ENCODE peak calls at places on chromosome 5, in eight cellular contexts. E is stomach, D is choroid plexus epithelial cell, C is cardiac muscle cell, X is AG04449, T is cardiac fibroblast, I is fibroblast of lung, V is WTC11. A is an unnamed sample.

GRCh38 chr5:38845555-38846378 is at the start of gene OSMR:
- DNase-seq in C (peak), D (peak), X (peak), V (peak), E (peak), I (peak), T (peak), A (peak)

GRCh38 chr5:64505769-64506566 is at the start of gene RGS7BP:
- DNase-seq in V (peak), X (no peak), I (peak), D (peak), E (peak), T (peak), C (peak), A (no peak)

GRCh38 chr5:130652178-130652577 is 512.9 kb downstream of the HINT1 start:
- DNase-seq in E (no peak), C (no peak), T (peak), D (peak), X (peak), I (peak), V (no peak), A (no peak)

GRCh38 chr5:115666023-115666422 is 40.2 kb upstream of the TMED7 start:
- DNase-seq in X (no peak), V (no peak), C (no peak), I (no peak), D (peak), T (no peak), E (no peak), A (no peak)

GRCh38 chr5:102241809-102242421 is 54.2 kb downstream of the SLCO4C1 start:
- DNase-seq in X (no peak), V (no peak), I (no peak), D (no peak), T (no peak), E (no peak), C (no peak), A (no peak)

GRCh38 chr5:78518365-78519197 is 130.0 kb downstream of the LHFPL2 start:
- DNase-seq in C (peak), D (peak), V (no peak), X (no peak), T (peak), E (peak), I (peak), A (no peak)

GRCh38 chr5:1801061-1801953 is at the start of gene NDUFS6:
- DNase-seq in V (peak), T (peak), I (peak), E (peak), X (no peak), C (peak), D (peak), A (peak)

GRCh38 chr5:158995694-158996173 is 104.0 kb downstream of the EBF1 start:
- DNase-seq in V (no peak), C (no peak), T (peak), I (no peak), D (peak), X (no peak), E (no peak), A (no peak)

GRCh38 chr5:140402258-140403074 is 833 bp downstream of the ANKHD1 start:
- DNase-seq in X (no peak), C (peak), I (peak), T (peak), D (peak), E (peak), V (peak), A (peak)

GRCh38 chr5:160083012-160083436 is 36.2 kb downstream of the PWWP2A start:
- DNase-seq in D (peak), C (no peak), E (no peak), V (no peak), X (peak), I (peak), T (peak), A (no peak)

GRCh38 chr5:154677921-154678320 is 77.3 kb upstream of the LARP1 start:
- DNase-seq in T (peak), E (no peak), I (peak), V (no peak), C (peak), X (no peak), D (peak), A (no peak)

GRCh38 chr5:74116266-74116665 is 490.3 kb downstream of the ARHGEF28 start:
- DNase-seq in C (no peak), D (peak), I (peak), V (no peak), T (no peak), E (no peak), X (no peak), A (no peak)

GRCh38 chr5:171418982-171419662 is at the start of gene FGF18:
- DNase-seq in C (peak), D (peak), T (peak), X (no peak), V (peak), E (peak), I (peak), A (peak)

GRCh38 chr5:115986358-115986757 is 24.1 kb downstream of the LVRN start:
- DNase-seq in D (peak), E (no peak), T (peak), I (peak), V (no peak), C (no peak), X (peak), A (no peak)

GRCh38 chr5:60410427-60410826 is 289.5 kb downstream of the DEPDC1B start:
- DNase-seq in E (no peak), D (peak), C (no peak), V (no peak), I (peak), T (no peak), X (no peak), A (no peak)

GRCh38 chr5:141603912-141604311 is 14.9 kb downstream of the DIAPH1 start:
- DNase-seq in X (no peak), T (no peak), I (no peak), C (no peak), D (no peak), E (no peak), V (peak), A (no peak)

GRCh38 chr5:159629158-159629557 is 287.1 kb upstream of the ADRA1B start:
- DNase-seq in X (no peak), C (no peak), E (no peak), I (no peak), T (no peak), D (no peak), V (no peak), A (no peak)

GRCh38 chr5:132387649-132388117 is 18.2 kb downstream of the SLC22A5 start:
- DNase-seq in D (peak), I (peak), C (peak), E (peak), T (peak), X (peak), V (no peak), A (peak)

GRCh38 chr5:128135286-128135685 is 51.7 kb downstream of the SLC12A2 start:
- DNase-seq in C (no peak), T (no peak), V (no peak), X (no peak), D (no peak), E (no peak), I (no peak), A (no peak)

GRCh38 chr5:18744441-18744840 is 1110.2 kb downstream of the TAF11L14 start:
- DNase-seq in X (no peak), T (no peak), D (no peak), E (no peak), V (no peak), I (no peak), C (no peak), A (no peak)

GRCh38 chr5:141398608-141399007 is 861 bp downstream of the PCDHGB5 start:
- DNase-seq in E (no peak), I (no peak), V (no peak), X (no peak), C (no peak), T (no peak), D (no peak), A (no peak)

GRCh38 chr5:97839338-97840081 is 656.5 kb upstream of the RIOK2 start:
- DNase-seq in I (peak), E (no peak), C (no peak), T (peak), D (peak), X (no peak), V (no peak), A (no peak)

GRCh38 chr5:62562867-62563266 is 15.8 kb upstream of the LRRC70 start:
- DNase-seq in T (no peak), C (no peak), D (no peak), E (no peak), X (no peak), V (no peak), I (no peak), A (no peak)
- TF ChIP-seq CTCF in T (no peak), C (no peak), D (no peak), E (no peak), X (no peak), V (no peak), I (no peak), A (no peak)

GRCh38 chr5:150487199-150488061 is 20.5 kb upstream of the NDST1 start:
- DNase-seq in E (peak), C (no peak), I (no peak), X (no peak), D (no peak), V (no peak), T (peak), A (peak)
- TF ChIP-seq CTCF in E (no peak), C (peak), I (no peak), X (peak), D (peak), V (no peak), T (peak), A (peak)

DNA sequence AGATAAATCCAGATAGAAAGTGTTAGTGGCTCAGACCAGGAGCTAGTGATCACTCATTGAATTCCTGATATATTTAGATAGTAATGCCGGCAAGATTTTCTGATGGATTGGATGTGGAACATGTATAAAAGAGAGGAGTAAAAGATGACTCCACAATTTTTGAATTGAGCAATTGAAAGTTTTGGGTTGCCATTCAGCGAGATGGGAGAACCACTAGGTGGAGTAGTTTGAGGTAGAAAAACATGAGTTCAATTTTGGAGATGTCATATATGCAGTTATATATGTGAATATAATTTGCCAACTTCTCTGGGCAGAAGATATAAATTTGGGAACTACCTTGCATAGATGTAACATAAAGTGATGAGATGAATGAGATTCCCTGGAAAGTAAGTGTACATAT is 502.5 kb upstream of the SEMA6A start:
- DNase-seq in T (peak), X (no peak), I (no peak), D (peak), C (no peak), E (no peak), V (no peak), A (no peak)
- TF ChIP-seq CTCF in T (peak), X (no peak), I (peak), D (peak), C (peak), E (no peak), V (no peak), A (peak)

GRCh38 chr5:139385061-139385889 is 2.2 kb upstream of the SLC23A1 start:
- DNase-seq in I (no peak), E (peak), C (no peak), T (no peak), V (no peak), X (no peak), D (no peak), A (no peak)
- TF ChIP-seq CTCF in I (no peak), E (peak), C (no peak), T (no peak), V (no peak), X (no peak), D (no peak), A (no peak)

DNA sequence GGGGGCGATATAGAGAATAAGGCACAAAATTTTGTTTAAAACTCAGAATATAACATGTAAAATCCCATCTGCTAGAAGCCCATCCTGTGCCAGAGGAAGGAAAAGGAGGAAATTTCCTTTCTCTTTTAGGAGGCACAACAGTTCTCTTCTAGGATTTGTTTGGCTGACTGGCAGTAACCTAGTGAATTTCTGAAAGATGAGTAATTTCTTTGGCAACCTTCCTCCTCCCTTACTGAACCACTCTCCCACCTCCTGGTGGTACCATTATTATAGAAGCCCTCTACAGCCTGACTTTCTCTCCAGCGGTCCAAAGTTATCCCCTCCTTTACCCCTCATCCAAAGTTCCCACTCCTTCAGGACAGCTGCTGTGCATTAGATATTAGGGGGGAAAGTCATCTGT is 18.3 kb downstream of the MOCS2 start:
- DNase-seq in D (peak), C (no peak), V (no peak), X (no peak), I (peak), E (no peak), T (peak), A (no peak)
- TF ChIP-seq CTCF in D (peak), C (no peak), V (no peak), X (no peak), I (peak), E (no peak), T (peak), A (no peak)